ENCODE peak calls at places on chromosomes 3 and 15, in five cellular contexts. One of them, this sample, is unnamed.

GRCh38 chr3:188890572-188891270 is 281.1 kb upstream of the TPRG1 start:
- DNase-seq in esophagus muscularis mucosa: no peak
- DNase-seq in transverse colon: no peak
- DNase-seq in A549: no peak
- DNase-seq in ovary: no peak
- DNase-seq in this sample: no peak

GRCh38 chr15:99442268-99442897 is 123.4 kb upstream of the MEF2A start:
- DNase-seq in ovary: peak; percentile 51
- DNase-seq in A549: peak; percentile 43
- DNase-seq in transverse colon: peak; percentile 56
- DNase-seq in esophagus muscularis mucosa: peak; percentile 91
- DNase-seq in this sample: peak; percentile 45

GRCh38 chr3:127970966-127971592 is 56.0 kb downstream of the KBTBD12 start:
- DNase-seq in esophagus muscularis mucosa: no peak
- DNase-seq in A549: peak; percentile 63
- DNase-seq in ovary: no peak
- DNase-seq in transverse colon: peak; percentile 29
- DNase-seq in this sample: no peak

GRCh38 chr3:197983076-197983475 is 23.1 kb downstream of the LMLN start:
- DNase-seq in esophagus muscularis mucosa: no peak
- DNase-seq in A549: no peak
- DNase-seq in ovary: no peak
- DNase-seq in transverse colon: no peak
- DNase-seq in this sample: no peak

GRCh38 chr15:57502116-57502515 is 89.6 kb upstream of the MYZAP start:
- DNase-seq in esophagus muscularis mucosa: no peak
- DNase-seq in ovary: no peak
- DNase-seq in transverse colon: no peak
- DNase-seq in A549: no peak
- DNase-seq in this sample: no peak

GRCh38 chr3:174223611-174224010 is 635.5 kb upstream of the NAALADL2 start:
- DNase-seq in transverse colon: no peak
- DNase-seq in ovary: no peak
- DNase-seq in esophagus muscularis mucosa: no peak
- DNase-seq in A549: no peak
- DNase-seq in this sample: no peak

GRCh38 chr15:101386006-101386405 is 91.0 kb upstream of the SNRPA1 start:
- DNase-seq in ovary: no peak
- DNase-seq in A549: no peak
- DNase-seq in esophagus muscularis mucosa: no peak
- DNase-seq in transverse colon: no peak
- DNase-seq in this sample: no peak

GRCh38 chr3:125310623-125311076 is 64.5 kb downstream of the ZNF148 start:
- DNase-seq in esophagus muscularis mucosa: no peak
- DNase-seq in A549: no peak
- DNase-seq in ovary: no peak
- DNase-seq in transverse colon: peak; percentile 13
- DNase-seq in this sample: no peak

GRCh38 chr3:103926936-103927335 is 1439.8 kb upstream of the ALCAM start:
- DNase-seq in esophagus muscularis mucosa: no peak
- DNase-seq in A549: no peak
- DNase-seq in ovary: no peak
- DNase-seq in transverse colon: no peak
- DNase-seq in this sample: no peak

DNA sequence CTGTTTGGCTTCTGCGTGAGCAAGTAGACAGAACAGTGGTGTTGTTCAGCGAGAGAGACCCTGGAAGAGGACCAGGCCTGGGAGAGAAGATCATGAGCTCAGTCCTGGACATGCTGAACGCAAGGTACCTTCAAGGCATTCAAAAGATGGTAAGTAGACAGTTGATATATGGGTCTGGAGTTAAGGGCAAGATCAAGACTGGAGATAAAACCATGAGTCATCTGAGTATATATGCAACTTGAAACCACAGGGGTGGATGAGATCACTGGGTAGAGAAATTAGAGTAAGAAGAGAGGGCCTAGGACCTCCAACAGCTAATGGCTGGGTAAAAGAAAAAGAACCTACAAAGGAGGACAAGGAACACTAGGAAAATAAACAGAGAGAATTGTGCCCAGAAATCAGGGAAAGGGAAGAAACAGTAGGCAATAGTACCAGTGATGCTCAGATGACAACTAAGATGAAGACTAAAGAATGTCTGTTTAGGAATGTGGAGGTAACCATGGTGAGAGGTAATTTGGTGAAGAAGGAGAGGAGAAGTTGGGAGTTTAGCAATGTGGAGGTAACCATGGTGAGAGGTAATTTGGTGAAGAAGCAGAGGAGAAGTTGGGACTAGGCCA is 343.2 kb upstream of the ADAMTS9 start:
- DNase-seq in esophagus muscularis mucosa: no peak
- DNase-seq in ovary: no peak
- DNase-seq in A549: peak; percentile 33
- DNase-seq in transverse colon: no peak
- DNase-seq in this sample: no peak
- TF ChIP-seq EP300 in esophagus muscularis mucosa: no peak
- TF ChIP-seq EP300 in ovary: no peak
- TF ChIP-seq EP300 in A549: no peak
- TF ChIP-seq EP300 in transverse colon: no peak
- TF ChIP-seq EP300 in this sample: no peak

GRCh38 chr15:88546248-88547129 is at the start of gene DET1:
- DNase-seq in esophagus muscularis mucosa: peak; percentile 98
- DNase-seq in A549: peak; percentile 99
- DNase-seq in transverse colon: peak; percentile 95
- DNase-seq in ovary: peak; percentile 93
- DNase-seq in this sample: peak; percentile 96
- TF ChIP-seq POLR2A in esophagus muscularis mucosa: no peak
- TF ChIP-seq POLR2A in A549: peak; percentile 47
- TF ChIP-seq POLR2A in transverse colon: no peak
- TF ChIP-seq POLR2A in ovary: no peak
- TF ChIP-seq POLR2A in this sample: peak; percentile 8

DNA sequence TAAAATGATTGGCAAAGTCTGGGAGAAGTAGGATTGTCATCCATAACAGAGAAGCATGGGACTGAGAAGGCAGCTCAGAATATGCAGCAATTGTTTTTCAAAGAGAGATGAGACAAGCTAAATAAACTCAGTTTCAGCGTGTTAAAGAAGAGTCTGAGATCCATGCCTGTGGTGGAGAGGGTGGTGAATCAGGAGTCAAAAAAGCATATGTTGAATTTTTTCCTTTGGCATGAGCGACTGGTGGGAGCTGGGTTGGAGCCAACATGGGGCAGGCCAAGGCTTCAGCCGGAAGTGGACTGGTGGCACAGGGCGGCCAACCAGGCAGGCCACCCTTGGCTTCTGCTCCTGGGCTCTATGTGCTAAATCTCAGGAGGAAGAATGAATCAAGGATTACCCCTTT is 102.0 kb downstream of the SST start:
- DNase-seq in transverse colon: no peak
- DNase-seq in A549: no peak
- DNase-seq in esophagus muscularis mucosa: no peak
- DNase-seq in ovary: no peak
- DNase-seq in this sample: no peak
- H3K4me3 ChIP-seq in transverse colon: no peak overlapping the region
- H3K4me3 ChIP-seq in A549: no peak overlapping the region
- H3K4me3 ChIP-seq in esophagus muscularis mucosa: no peak overlapping the region
- H3K4me3 ChIP-seq in ovary: no peak overlapping the region
- H3K4me3 ChIP-seq in this sample: no peak overlapping the region

DNA sequence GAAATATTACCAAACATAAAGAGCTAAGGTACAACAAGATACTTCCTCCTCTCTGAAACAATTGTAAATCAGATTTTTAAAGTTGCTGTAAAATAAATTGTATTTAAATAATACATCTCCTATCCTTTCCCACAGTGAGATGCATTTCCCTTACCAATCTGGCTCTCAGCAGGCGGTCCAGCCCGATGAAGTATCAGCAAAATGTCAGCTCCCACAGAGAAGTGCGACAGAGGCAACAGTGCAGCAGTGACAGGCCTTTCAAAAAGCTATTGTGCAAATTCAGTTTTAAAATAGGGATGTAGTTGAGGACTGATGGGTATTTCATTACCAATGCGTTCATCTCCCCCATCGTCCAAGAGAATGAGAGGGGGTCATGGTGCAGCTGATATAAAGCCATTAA is 733.2 kb upstream of the GOLIM4 start:
- DNase-seq in transverse colon: no peak
- DNase-seq in ovary: no peak
- DNase-seq in A549: no peak
- DNase-seq in esophagus muscularis mucosa: no peak
- DNase-seq in this sample: no peak
- TF ChIP-seq EP300 in transverse colon: no peak
- TF ChIP-seq EP300 in ovary: no peak
- TF ChIP-seq EP300 in A549: no peak
- TF ChIP-seq EP300 in esophagus muscularis mucosa: no peak
- TF ChIP-seq EP300 in this sample: no peak

GRCh38 chr15:34101366-34102174 is at the start of the genes EMC7 and PGBD4:
- DNase-seq in ovary: peak; percentile 99
- DNase-seq in A549: peak; percentile 100
- DNase-seq in esophagus muscularis mucosa: peak; percentile 100
- DNase-seq in transverse colon: peak; percentile 99
- DNase-seq in this sample: peak; percentile 98
- TF ChIP-seq POLR2A in ovary: peak; percentile 46
- TF ChIP-seq POLR2A in A549: peak; percentile 86
- TF ChIP-seq POLR2A in esophagus muscularis mucosa: peak; percentile 9
- TF ChIP-seq POLR2A in transverse colon: peak; percentile 91
- TF ChIP-seq POLR2A in this sample: peak; percentile 72

This sample was measured in upper lobe of left lung.